ENCODE peak calls at places on chromosomes 4 and X, in four cellular contexts. V is K562, C is HepG2, K is H1. A is an unnamed sample.
A peak's percentile ranks its signal among the peaks of the same experiment; 100 is the strongest.

GRCh38 chrX:30881390-30881789 is 7.7 kb downstream of the TAB3 start:
- DNase-seq in C (no peak), V (no peak), K (no peak), A (no peak)

GRCh38 chrX:131923614-131924250 is 99.4 kb upstream of the STK26 start:
- DNase-seq in K (no peak), C (no peak), V (no peak), A (no peak)

GRCh38 chr4:168486961-168487820 is 6.9 kb upstream of the DDX60L start:
- DNase-seq in C (no peak), V (no peak), K (no peak), A (no peak)

GRCh38 chrX:10900585-10901289 is 210.4 kb upstream of the HCCS start:
- DNase-seq in C (peak; percentile 82), K (no peak), V (no peak), A (no peak)

GRCh38 chr4:156321203-156321602 is 367.5 kb upstream of the CTSO start:
- DNase-seq in V (no peak), C (no peak), K (no peak), A (no peak)

GRCh38 chr4:157421365-157421764 is 200.8 kb downstream of the GRIA2 start:
- DNase-seq in C (peak; percentile 88), K (no peak), V (no peak), A (no peak)

GRCh38 chr4:80266267-80266901 is at the start of gene FGF5:
- DNase-seq in K (no peak), C (no peak), V (peak; percentile 84), A (peak; percentile 52)

GRCh38 chrX:48971325-48972213 is at the start of gene KCND1:
- DNase-seq in K (peak; percentile 34), C (no peak), V (peak; percentile 46), A (peak; percentile 39)

GRCh38 chrX:7201481-7201880 is 53.5 kb upstream of the PUDP start:
- DNase-seq in C (no peak), K (no peak), V (no peak), A (no peak)

GRCh38 chr4:108690738-108691137 is 40.3 kb downstream of the OSTC start:
- DNase-seq in C (no peak), V (no peak), K (no peak), A (no peak)

GRCh38 chr4:22030321-22030720 is 81.7 kb upstream of the KCNIP4 start:
- DNase-seq in C (no peak), V (no peak), K (no peak), A (no peak)

GRCh38 chr4:150475763-150476162 is 106.2 kb upstream of the MAB21L2 start:
- DNase-seq in K (no peak), V (no peak), C (no peak), A (no peak)

GRCh38 chr4:126762651-126763247 is 870.0 kb upstream of the INTU start:
- DNase-seq in V (no peak), C (no peak), K (no peak), A (no peak)

GRCh38 chr4:159979953-159980352 is 877.1 kb downstream of the RAPGEF2 start:
- DNase-seq in C (no peak), K (no peak), V (no peak), A (no peak)

GRCh38 chrX:17812763-17813162 is 48.3 kb downstream of the RAI2 start:
- DNase-seq in C (no peak), V (peak; percentile 33), K (no peak), A (no peak)

GRCh38 chr4:173527103-173527876 is 2.7 kb downstream of the HAND2 start:
- DNase-seq in V (no peak), K (no peak), C (no peak), A (peak; percentile 68)

GRCh38 chr4:183960021-183960420 is 54.9 kb downstream of the STOX2 start:
- DNase-seq in K (no peak), C (no peak), V (peak; percentile 13), A (peak; percentile 21)

GRCh38 chr4:31052519-31052918 is 332.4 kb downstream of the PCDH7 start:
- DNase-seq in K (no peak), V (no peak), C (no peak), A (no peak)

GRCh38 chr4:136438645-136439044 is 1093.6 kb downstream of the PCDH18 start:
- DNase-seq in V (no peak), C (no peak), K (no peak), A (no peak)

GRCh38 chr4:128589384-128589957 is 220.0 kb upstream of the JADE1 start:
- DNase-seq in V (no peak), C (peak; percentile 39), K (no peak), A (no peak)

GRCh38 chr4:173934933-173935620 is 348.4 kb downstream of the FBXO8 start:
- DNase-seq in K (no peak), V (no peak), C (no peak), A (no peak)

GRCh38 chrX:139448996-139449395 is 81.5 kb upstream of the F9 start:
- DNase-seq in C (no peak), K (no peak), V (no peak), A (no peak)
- TF ChIP-seq ATF2 in C (no peak), K (no peak), V (no peak), A (no peak)

DNA sequence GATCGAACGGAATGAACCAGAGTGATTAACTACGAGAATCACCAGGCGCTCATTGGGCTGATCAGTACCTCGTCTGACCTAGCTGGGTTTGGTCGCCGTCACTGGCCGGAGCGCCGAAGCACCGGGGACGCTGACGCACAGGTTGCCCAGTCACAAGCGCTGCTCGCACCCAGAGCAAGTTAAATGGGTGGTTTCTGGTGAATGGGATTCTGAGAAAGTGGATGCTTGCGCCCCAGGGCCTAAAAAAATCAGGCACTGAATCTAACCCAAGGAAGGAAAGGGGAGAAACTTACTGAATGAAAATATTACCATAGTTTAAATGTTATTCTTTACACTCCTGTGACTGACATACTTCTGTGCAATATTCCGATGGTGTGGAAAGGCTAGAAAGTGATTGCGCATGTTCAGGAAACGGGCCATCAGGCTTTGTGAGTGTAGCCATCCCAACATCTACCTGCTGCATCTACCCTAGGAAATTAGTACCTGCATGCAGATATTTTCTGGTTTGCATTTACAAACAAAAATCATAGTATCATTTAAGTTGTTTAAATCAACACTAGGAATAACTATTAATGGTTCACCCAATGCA is 792 bp upstream of the ABCG2 start:
- DNase-seq in C (peak; percentile 44), V (no peak), K (peak; percentile 47), A (peak; percentile 67)
- TF ChIP-seq JUN in C (no peak), V (no peak), K (no peak), A (no peak)

GRCh38 chrX:2657532-2657931 is 33.6 kb upstream of the CD99 start:
- DNase-seq in K (no peak), C (peak; percentile 79), V (no peak), A (no peak)

GRCh38 chrX:2652106-2652505 is 39.0 kb upstream of the CD99 start:
- DNase-seq in C (no peak), V (no peak), K (no peak), A (peak; percentile 34)

GRCh38 chrX:2650865-2651264 is 40.2 kb upstream of the CD99 start:
- DNase-seq in C (no peak), V (no peak), K (no peak), A (no peak)

GRCh38 chrX:2656243-2656836 is 34.8 kb upstream of the CD99 start:
- DNase-seq in V (no peak), C (peak; percentile 66), K (no peak), A (no peak)

GRCh38 chrX:2654436-2655340 is 36.4 kb upstream of the CD99 start:
- DNase-seq in K (no peak), C (peak; percentile 90), V (no peak), A (no peak)
- TF ChIP-seq USF2 in K (no peak), C (no peak), V (no peak), A (no peak)

DNA sequence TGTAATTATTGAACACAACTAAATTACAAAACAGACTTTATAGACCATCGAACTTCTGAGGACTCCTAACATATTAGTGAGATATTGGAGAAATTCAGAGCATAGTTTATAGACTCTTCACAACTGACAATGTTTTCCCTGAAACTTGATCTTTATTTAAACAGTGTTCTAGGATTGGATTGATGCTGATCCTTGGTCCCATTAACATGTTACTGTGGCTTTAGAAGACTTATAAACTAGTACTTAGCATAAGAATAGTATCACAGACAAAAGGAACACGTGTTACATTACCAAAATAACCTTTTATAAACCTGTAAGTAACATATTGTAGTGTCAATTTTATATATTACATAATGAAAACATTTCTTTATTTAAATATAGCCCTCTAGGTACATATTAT is 689.6 kb downstream of the CCSER1 start:
- DNase-seq in V (no peak), K (no peak), C (no peak), A (no peak)
- TF ChIP-seq ATF2 in V (no peak), K (no peak), C (no peak), A (no peak)

GRCh38 chrX:119753639-119754257 is 4.6 kb upstream of the SOWAHD start:
- DNase-seq in K (no peak), V (peak; percentile 32), C (peak; percentile 25), A (peak; percentile 12)
- TF ChIP-seq JUN in K (no peak), V (no peak), C (no peak), A (no peak)

GRCh38 chr4:89024051-89024675 is 32.8 kb downstream of the FAM13A start:
- DNase-seq in K (no peak), V (peak; percentile 60), C (peak; percentile 77), A (no peak)
- TF ChIP-seq USF2 in K (no peak), V (no peak), C (no peak), A (no peak)

GRCh38 chr4:78787392-78788004 is 11.3 kb downstream of the BMP2K start:
- DNase-seq in K (no peak), C (no peak), V (no peak), A (no peak)

GRCh38 chr4:78784255-78784654 is 8.1 kb downstream of the BMP2K start:
- DNase-seq in K (no peak), C (no peak), V (no peak), A (no peak)

GRCh38 chr4:78788005-78788889 is 12.1 kb downstream of the BMP2K start:
- DNase-seq in V (no peak), C (no peak), K (no peak), A (no peak)
- TF ChIP-seq ATF2 in V (no peak), C (no peak), K (no peak), A (no peak)

A was measured in WTC11.